ENCODE peak calls at places on chromosomes 1 and 21, in four cellular contexts. M is CD4-positive, alpha-beta memory T cell; Y is fibroblast of lung; S is stimulated activated CD4-positive, alpha-beta T cell treated with anti-CD3 and anti-CD28 coated beads, Interleukin-12 subunit alpha, Interleukin-12 subunit beta, amount 100 ng/mL, for 48 hours. T is an unnamed sample.
A peak's percentile ranks its signal among the peaks of the same experiment; 100 is the strongest.

GRCh38 chr1:149883598-149884247 is 15.6 kb upstream of the BOLA1 start:
- DNase-seq in M (no peak), S (no peak), Y (no peak), T (peak; percentile 17)

GRCh38 chr1:62090016-62090415 is 104.6 kb upstream of the L1TD1 start:
- DNase-seq in M (no peak), S (no peak), Y (no peak), T (no peak)

GRCh38 chr1:218394416-218394815 is 49.3 kb downstream of the TGFB2 start:
- DNase-seq in S (no peak), Y (peak; percentile 40), M (no peak), T (no peak)

GRCh38 chr1:206737729-206738222 is 32.8 kb upstream of the IL19 start:
- DNase-seq in S (no peak), M (peak; percentile 20), Y (no peak), T (no peak)

GRCh38 chr1:1573843-1574720 is 581 bp downstream of the SSU72 start:
- DNase-seq in M (peak; percentile 89), S (peak; percentile 64), Y (peak; percentile 62), T (no peak)

GRCh38 chr1:107449326-107449725 is 308.5 kb downstream of the NTNG1 start:
- DNase-seq in M (no peak), S (no peak), Y (no peak), T (no peak)

GRCh38 chr1:10640079-10640578 is 156.3 kb downstream of the CASZ1 start:
- DNase-seq in S (no peak), M (no peak), Y (no peak), T (no peak)

GRCh38 chr1:108716437-108717230 is 3.9 kb downstream of the FNDC7 start:
- DNase-seq in S (no peak), M (no peak), Y (peak; percentile 54), T (no peak)

GRCh38 chr1:63921357-63921756 is 147.5 kb downstream of the ROR1 start:
- DNase-seq in M (no peak), Y (no peak), S (no peak), T (no peak)

GRCh38 chr1:96722161-96722908 is 751 bp downstream of the PTBP2 start:
- DNase-seq in Y (peak; percentile 86), S (peak; percentile 30), M (no peak), T (no peak)

GRCh38 chr1:46407636-46408035 is 13.5 kb downstream of the FAAH start:
- DNase-seq in S (no peak), M (no peak), Y (no peak), T (no peak)

GRCh38 chr1:53344921-53345838 is 17.3 kb upstream of the LRP8 start:
- DNase-seq in S (no peak), Y (no peak), M (no peak), T (no peak)

GRCh38 chr21:46060596-46061061 is 37.3 kb upstream of the COL6A2 start:
- DNase-seq in Y (peak; percentile 100), S (peak; percentile 22), M (no peak), T (no peak)

GRCh38 chr1:38783659-38784229 is 75.8 kb downstream of the RRAGC start:
- DNase-seq in Y (peak; percentile 16), S (no peak), M (no peak), T (no peak)

GRCh38 chr1:44484155-44484688 is 79.2 kb downstream of the RNF220 start:
- DNase-seq in M (no peak), S (no peak), Y (peak; percentile 84), T (no peak)

GRCh38 chr1:234973426-234974250 is 155.0 kb downstream of the TOMM20 start:
- DNase-seq in M (no peak), S (no peak), Y (no peak), T (no peak)

GRCh38 chr1:51957618-51958017 is 32.9 kb downstream of the RAB3B start:
- DNase-seq in S (no peak), Y (no peak), M (no peak), T (no peak)

GRCh38 chr1:103256490-103256889 is 148.2 kb upstream of the COL11A1 start:
- DNase-seq in S (no peak), Y (peak; percentile 81), M (no peak), T (no peak)

GRCh38 chr1:40182956-40183710 is 21.9 kb downstream of the RLF start:
- DNase-seq in S (no peak), M (no peak), Y (peak; percentile 38), T (no peak)